ENCODE peak calls at places on chromosome 18, in ten cellular contexts. One of them, this sample, is unnamed.

GRCh38 chr18:79791141-79791972 is 6.4 kb upstream of the KCNG2 start:
- DNase-seq in cerebellar cortex: peak; percentile 0
- DNase-seq in skeletal muscle cell: peak; percentile 98
- DNase-seq in nephron progenitor cell: no peak
- DNase-seq in EH: peak; percentile 99
- DNase-seq in activated CD4-positive, CD25-positive, alpha-beta regulatory T cell treated with anti-CD3 and anti-CD28 coated beads, Interleukin-2, amount 50 U/mL, for 72 hours: no peak
- DNase-seq in NCI-H1930: no peak
- DNase-seq in CD8-positive, alpha-beta T cell: no peak
- DNase-seq in choroid plexus epithelial cell: peak; percentile 100
- DNase-seq in NCI-H1105: peak; percentile 36
- DNase-seq in this sample: peak; percentile 43

GRCh38 chr18:3211236-3211992 is 8.4 kb downstream of the MYOM1 start:
- DNase-seq in nephron progenitor cell: no peak
- DNase-seq in CD8-positive, alpha-beta T cell: no peak
- DNase-seq in cerebellar cortex: no peak
- DNase-seq in activated CD4-positive, CD25-positive, alpha-beta regulatory T cell treated with anti-CD3 and anti-CD28 coated beads, Interleukin-2, amount 50 U/mL, for 72 hours: no peak
- DNase-seq in NCI-H1930: no peak
- DNase-seq in EH: peak; percentile 45
- DNase-seq in NCI-H1105: no peak
- DNase-seq in choroid plexus epithelial cell: peak; percentile 82
- DNase-seq in skeletal muscle cell: peak; percentile 60
- DNase-seq in this sample: no peak

GRCh38 chr18:50662177-50662576 is 102.3 kb downstream of the MAPK4 start:
- DNase-seq in nephron progenitor cell: no peak
- DNase-seq in choroid plexus epithelial cell: peak; percentile 27
- DNase-seq in activated CD4-positive, CD25-positive, alpha-beta regulatory T cell treated with anti-CD3 and anti-CD28 coated beads, Interleukin-2, amount 50 U/mL, for 72 hours: no peak
- DNase-seq in CD8-positive, alpha-beta T cell: no peak
- DNase-seq in NCI-H1105: no peak
- DNase-seq in cerebellar cortex: no peak
- DNase-seq in NCI-H1930: no peak
- DNase-seq in EH: no peak
- DNase-seq in skeletal muscle cell: no peak
- DNase-seq in this sample: no peak

GRCh38 chr18:56576826-56577573 is 61.4 kb downstream of the TXNL1 start:
- DNase-seq in EH: peak; percentile 45
- DNase-seq in NCI-H1930: no peak
- DNase-seq in choroid plexus epithelial cell: peak; percentile 30
- DNase-seq in nephron progenitor cell: no peak
- DNase-seq in NCI-H1105: no peak
- DNase-seq in cerebellar cortex: peak; percentile 83
- DNase-seq in CD8-positive, alpha-beta T cell: no peak
- DNase-seq in skeletal muscle cell: no peak
- DNase-seq in activated CD4-positive, CD25-positive, alpha-beta regulatory T cell treated with anti-CD3 and anti-CD28 coated beads, Interleukin-2, amount 50 U/mL, for 72 hours: no peak
- DNase-seq in this sample: no peak

GRCh38 chr18:23515911-23516546 is 12.7 kb downstream of the RMC1 start:
- DNase-seq in nephron progenitor cell: peak; percentile 77
- DNase-seq in skeletal muscle cell: peak; percentile 25
- DNase-seq in activated CD4-positive, CD25-positive, alpha-beta regulatory T cell treated with anti-CD3 and anti-CD28 coated beads, Interleukin-2, amount 50 U/mL, for 72 hours: peak; percentile 67
- DNase-seq in NCI-H1105: peak; percentile 78
- DNase-seq in cerebellar cortex: peak; percentile 90
- DNase-seq in CD8-positive, alpha-beta T cell: peak; percentile 76
- DNase-seq in choroid plexus epithelial cell: peak; percentile 87
- DNase-seq in EH: peak; percentile 83
- DNase-seq in NCI-H1930: peak; percentile 50
- DNase-seq in this sample: peak; percentile 77

GRCh38 chr18:36496022-36496421 is 198.5 kb downstream of the FHOD3 start:
- DNase-seq in CD8-positive, alpha-beta T cell: no peak
- DNase-seq in nephron progenitor cell: no peak
- DNase-seq in EH: peak; percentile 31
- DNase-seq in NCI-H1930: no peak
- DNase-seq in cerebellar cortex: no peak
- DNase-seq in choroid plexus epithelial cell: no peak
- DNase-seq in skeletal muscle cell: no peak
- DNase-seq in activated CD4-positive, CD25-positive, alpha-beta regulatory T cell treated with anti-CD3 and anti-CD28 coated beads, Interleukin-2, amount 50 U/mL, for 72 hours: no peak
- DNase-seq in NCI-H1105: no peak
- DNase-seq in this sample: no peak

GRCh38 chr18:8507361-8507760 is 101.9 kb upstream of the RAB12 start:
- DNase-seq in nephron progenitor cell: peak; percentile 16
- DNase-seq in NCI-H1105: no peak
- DNase-seq in skeletal muscle cell: no peak
- DNase-seq in EH: peak; percentile 14
- DNase-seq in activated CD4-positive, CD25-positive, alpha-beta regulatory T cell treated with anti-CD3 and anti-CD28 coated beads, Interleukin-2, amount 50 U/mL, for 72 hours: no peak
- DNase-seq in NCI-H1930: no peak
- DNase-seq in cerebellar cortex: no peak
- DNase-seq in CD8-positive, alpha-beta T cell: no peak
- DNase-seq in choroid plexus epithelial cell: peak; percentile 29
- DNase-seq in this sample: no peak

GRCh38 chr18:59900222-59901128 is 679 bp downstream of the PMAIP1 start:
- DNase-seq in nephron progenitor cell: peak; percentile 27
- DNase-seq in EH: peak; percentile 85
- DNase-seq in NCI-H1105: peak; percentile 28
- DNase-seq in choroid plexus epithelial cell: peak; percentile 92
- DNase-seq in cerebellar cortex: no peak
- DNase-seq in activated CD4-positive, CD25-positive, alpha-beta regulatory T cell treated with anti-CD3 and anti-CD28 coated beads, Interleukin-2, amount 50 U/mL, for 72 hours: peak; percentile 59
- DNase-seq in skeletal muscle cell: no peak
- DNase-seq in NCI-H1930: no peak
- DNase-seq in CD8-positive, alpha-beta T cell: peak; percentile 66
- DNase-seq in this sample: peak; percentile 44

GRCh38 chr18:31410716-31411483 is 34.3 kb downstream of the DSG4 start:
- DNase-seq in nephron progenitor cell: no peak
- DNase-seq in cerebellar cortex: no peak
- DNase-seq in activated CD4-positive, CD25-positive, alpha-beta regulatory T cell treated with anti-CD3 and anti-CD28 coated beads, Interleukin-2, amount 50 U/mL, for 72 hours: no peak
- DNase-seq in CD8-positive, alpha-beta T cell: no peak
- DNase-seq in NCI-H1930: no peak
- DNase-seq in NCI-H1105: no peak
- DNase-seq in choroid plexus epithelial cell: no peak
- DNase-seq in skeletal muscle cell: no peak
- DNase-seq in EH: no peak
- DNase-seq in this sample: no peak

GRCh38 chr18:48805826-48806535 is 144.8 kb downstream of the SMAD7 start:
- DNase-seq in NCI-H1105: no peak
- DNase-seq in choroid plexus epithelial cell: no peak
- DNase-seq in EH: no peak
- DNase-seq in CD8-positive, alpha-beta T cell: no peak
- DNase-seq in cerebellar cortex: no peak
- DNase-seq in activated CD4-positive, CD25-positive, alpha-beta regulatory T cell treated with anti-CD3 and anti-CD28 coated beads, Interleukin-2, amount 50 U/mL, for 72 hours: peak; percentile 25
- DNase-seq in nephron progenitor cell: peak; percentile 1
- DNase-seq in skeletal muscle cell: no peak
- DNase-seq in NCI-H1930: no peak
- DNase-seq in this sample: peak; percentile 7

GRCh38 chr18:8525692-8526091 is 83.5 kb upstream of the RAB12 start:
- DNase-seq in NCI-H1930: no peak
- DNase-seq in choroid plexus epithelial cell: no peak
- DNase-seq in CD8-positive, alpha-beta T cell: no peak
- DNase-seq in EH: no peak
- DNase-seq in cerebellar cortex: no peak
- DNase-seq in activated CD4-positive, CD25-positive, alpha-beta regulatory T cell treated with anti-CD3 and anti-CD28 coated beads, Interleukin-2, amount 50 U/mL, for 72 hours: no peak
- DNase-seq in NCI-H1105: no peak
- DNase-seq in nephron progenitor cell: peak; percentile 25
- DNase-seq in skeletal muscle cell: no peak
- DNase-seq in this sample: no peak

GRCh38 chr18:62334110-62334509 is 9.0 kb downstream of the TNFRSF11A start:
- DNase-seq in CD8-positive, alpha-beta T cell: no peak
- DNase-seq in activated CD4-positive, CD25-positive, alpha-beta regulatory T cell treated with anti-CD3 and anti-CD28 coated beads, Interleukin-2, amount 50 U/mL, for 72 hours: no peak
- DNase-seq in cerebellar cortex: no peak
- DNase-seq in NCI-H1930: no peak
- DNase-seq in nephron progenitor cell: no peak
- DNase-seq in EH: peak; percentile 41
- DNase-seq in skeletal muscle cell: no peak
- DNase-seq in NCI-H1105: no peak
- DNase-seq in choroid plexus epithelial cell: no peak
- DNase-seq in this sample: peak; percentile 53

This sample was measured in stomach.